ENCODE peak calls at places on chromosome 5, in nine cellular contexts. O is mesothelial cell of epicardium, G is endothelial cell, F is glutamatergic neuron, J is GM10248, X is foreskin fibroblast, N is RWPE1, C is AG04450, T is mammary epithelial cell. K is an unnamed sample.

GRCh38 chr5:179461576-179461975 is 88.8 kb upstream of the RUFY1 start:
- DNase-seq in O (no peak), G (no peak), F (no peak), J (no peak), X (no peak), N (no peak), C (no peak), T (no peak), K (no peak)

GRCh38 chr5:138573223-138573622 is 2.0 kb downstream of the HSPA9 start:
- DNase-seq in O (no peak), G (no peak), F (no peak), J (no peak), X (no peak), N (no peak), C (no peak), T (no peak), K (no peak)

GRCh38 chr5:135551593-135552447 is 16.1 kb upstream of the NEUROG1 start:
- DNase-seq in O (peak), G (peak), F (peak), J (peak), X (peak), N (peak), C (peak), T (peak), K (peak)

GRCh38 chr5:66538531-66538930 is 57.7 kb upstream of the MAST4 start:
- DNase-seq in O (no peak), G (no peak), F (no peak), J (no peak), X (no peak), N (peak), C (no peak), T (peak), K (no peak)

GRCh38 chr5:62779010-62779422 is 200.4 kb downstream of the LRRC70 start:
- DNase-seq in O (no peak), G (peak), F (no peak), J (peak), X (peak), N (peak), C (peak), T (peak), K (peak)

GRCh38 chr5:176732736-176733585 is 77.4 kb upstream of the UNC5A start:
- DNase-seq in O (peak), G (no peak), F (no peak), J (no peak), X (no peak), N (no peak), C (no peak), T (no peak), K (no peak)

GRCh38 chr5:151225475-151225874 is 1.6 kb upstream of the CCDC69 start:
- DNase-seq in O (no peak), G (no peak), F (no peak), J (no peak), X (no peak), N (no peak), C (no peak), T (no peak), K (no peak)

GRCh38 chr5:150554857-150555256 is 46.9 kb downstream of the NDST1 start:
- DNase-seq in O (no peak), G (no peak), F (no peak), J (no peak), X (no peak), N (no peak), C (no peak), T (no peak), K (no peak)

GRCh38 chr5:91219803-91220371 is 163.2 kb downstream of the ARRDC3 start:
- DNase-seq in O (no peak), G (peak), F (no peak), J (peak), X (peak), N (no peak), C (no peak), T (no peak), K (peak)

GRCh38 chr5:131104169-131104775 is 60.8 kb downstream of the HINT1 start:
- DNase-seq in O (no peak), G (no peak), F (no peak), J (no peak), X (peak), N (no peak), C (no peak), T (peak), K (no peak)

GRCh38 chr5:123147128-123147527 is 58.1 kb downstream of the PRDM6 start:
- DNase-seq in O (no peak), G (no peak), F (no peak), J (no peak), X (peak), N (no peak), C (no peak), T (no peak), K (no peak)

GRCh38 chr5:149011084-149011483 is 51.8 kb downstream of the SH3TC2 start:
- DNase-seq in O (no peak), G (no peak), F (no peak), J (no peak), X (peak), N (peak), C (no peak), T (peak), K (no peak)

GRCh38 chr5:146069780-146070099 is 35.6 kb downstream of the PLAC8L1 start:
- DNase-seq in O (no peak), G (no peak), F (no peak), J (no peak), X (no peak), N (no peak), C (no peak), T (no peak), K (no peak)

GRCh38 chr5:176873541-176874172 is 25.5 kb downstream of the HK3 start:
- DNase-seq in O (no peak), G (no peak), F (no peak), J (no peak), X (no peak), N (no peak), C (no peak), T (peak), K (no peak)

GRCh38 chr5:125712397-125712796 is 710.8 kb upstream of the GRAMD2B start:
- DNase-seq in O (no peak), G (no peak), F (no peak), J (no peak), X (no peak), N (no peak), C (no peak), T (no peak), K (no peak)

GRCh38 chr5:177304392-177305119 is 957 bp downstream of the PRELID1 start:
- DNase-seq in O (no peak), G (no peak), F (no peak), J (no peak), X (no peak), N (no peak), C (no peak), T (peak), K (no peak)

GRCh38 chr5:154198611-154199230 is 8.2 kb downstream of the GALNT10 start:
- DNase-seq in O (no peak), G (no peak), F (no peak), J (no peak), X (peak), N (no peak), C (peak), T (peak), K (no peak)

GRCh38 chr5:168324864-168325615 is 33.6 kb downstream of the WWC1 start:
- DNase-seq in O (no peak), G (no peak), F (no peak), J (no peak), X (peak), N (peak), C (no peak), T (peak), K (no peak)

GRCh38 chr5:38789777-38790176 is 56.0 kb upstream of the OSMR start:
- DNase-seq in O (no peak), G (no peak), F (no peak), J (no peak), X (no peak), N (no peak), C (no peak), T (no peak), K (no peak)
- TF ChIP-seq CTCF in O (no peak), G (no peak), F (no peak), J (no peak), X (no peak), N (no peak), C (no peak), T (no peak), K (no peak)

GRCh38 chr5:115553082-115553481 is 8.5 kb upstream of the FEM1C start:
- DNase-seq in O (no peak), G (no peak), F (no peak), J (no peak), X (peak), N (no peak), C (no peak), T (no peak), K (no peak)

GRCh38 chr5:115545065-115545882 is 699 bp upstream of the FEM1C start:
- DNase-seq in O (no peak), G (no peak), F (no peak), J (no peak), X (no peak), N (no peak), C (no peak), T (no peak), K (no peak)

GRCh38 chr5:115548683-115549082 is 4.1 kb upstream of the FEM1C start:
- DNase-seq in O (no peak), G (no peak), F (no peak), J (no peak), X (no peak), N (no peak), C (no peak), T (no peak), K (no peak)

GRCh38 chr5:115551415-115551814 is 6.8 kb upstream of the FEM1C start:
- DNase-seq in O (no peak), G (no peak), F (no peak), J (no peak), X (peak), N (no peak), C (no peak), T (peak), K (no peak)

GRCh38 chr5:115549154-115549553 is 4.6 kb upstream of the FEM1C start:
- DNase-seq in O (no peak), G (peak), F (no peak), J (peak), X (peak), N (no peak), C (no peak), T (no peak), K (peak)
- TF ChIP-seq CTCF in O (no peak), G (peak), F (no peak), J (peak), X (no peak), N (no peak), C (peak), T (peak), K (peak)

GRCh38 chr5:109290231-109290630 is 119.5 kb downstream of the PJA2 start:
- DNase-seq in O (no peak), G (no peak), F (no peak), J (no peak), X (no peak), N (no peak), C (no peak), T (no peak), K (no peak)

GRCh38 chr5:109291090-109291489 is 118.7 kb downstream of the PJA2 start:
- DNase-seq in O (no peak), G (no peak), F (no peak), J (peak), X (no peak), N (no peak), C (no peak), T (no peak), K (no peak)
- TF ChIP-seq CTCF in O (no peak), G (no peak), F (no peak), J (no peak), X (no peak), N (no peak), C (no peak), T (no peak), K (no peak)

DNA sequence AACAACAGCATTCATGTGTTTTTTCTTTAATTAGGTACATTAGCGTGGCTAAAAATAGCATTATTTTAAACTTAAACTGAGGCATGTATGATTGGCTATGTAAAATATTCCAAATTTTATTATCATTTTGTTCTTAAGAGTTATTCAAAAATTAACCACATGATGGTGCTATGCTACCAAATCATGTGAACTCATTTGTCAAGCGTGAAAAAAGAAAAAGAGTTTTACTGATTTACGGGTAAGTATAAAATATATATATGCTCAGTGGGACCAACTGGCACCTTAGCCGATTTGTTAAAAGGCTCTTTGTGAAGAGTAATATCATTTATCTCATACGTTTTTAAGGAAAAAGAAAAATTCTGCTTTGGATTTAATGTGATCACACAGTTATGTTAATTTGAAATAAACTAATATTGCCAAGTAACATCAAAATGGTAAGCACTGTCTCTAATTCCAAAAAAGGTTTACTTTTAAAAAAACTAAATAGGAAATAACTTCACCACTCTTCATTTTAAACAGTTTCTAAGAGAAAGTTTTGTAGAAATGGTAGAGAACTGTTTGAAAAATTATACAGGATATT is 1042.3 kb downstream of the CDH12 start:
- DNase-seq in O (no peak), G (no peak), F (no peak), J (no peak), X (no peak), N (peak), C (no peak), T (peak), K (peak)
- TF ChIP-seq CTCF in O (peak), G (peak), F (peak), J (peak), X (peak), N (peak), C (peak), T (peak), K (peak)

DNA sequence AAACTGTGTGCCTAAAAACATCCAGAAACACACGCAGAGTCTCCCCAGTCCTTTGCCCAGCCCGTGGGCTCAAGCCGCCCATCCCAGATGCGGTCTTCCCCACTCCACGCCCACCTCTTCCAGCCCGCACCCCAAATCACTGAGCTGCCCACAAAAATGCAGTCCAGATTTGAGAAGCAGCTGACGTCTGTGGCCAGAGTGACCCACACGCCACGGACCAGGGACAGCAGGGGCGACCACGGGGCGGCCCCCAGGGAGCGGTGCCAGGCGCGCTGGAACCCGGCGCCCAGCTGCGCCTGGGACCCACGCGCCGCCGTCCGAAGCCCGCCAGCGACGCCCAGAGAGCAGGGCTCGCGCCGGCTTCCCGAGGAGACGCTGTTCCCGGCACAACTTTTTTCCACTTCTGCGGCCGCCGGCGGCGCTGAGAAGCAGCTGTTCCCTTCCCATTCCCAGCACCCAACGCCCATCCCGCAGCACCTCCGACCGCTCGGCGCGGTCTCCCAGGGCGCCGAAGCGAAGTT is 674 bp downstream of the LHFPL2 start:
- DNase-seq in O (peak), G (peak), F (no peak), J (peak), X (peak), N (peak), C (no peak), T (peak), K (peak)
- TF ChIP-seq CTCF in O (no peak), G (no peak), F (no peak), J (peak), X (no peak), N (peak), C (peak), T (peak), K (peak)